ENCODE peak calls at places on chromosomes 4 and X, in four cellular contexts. S is HCT116, Q is kidney epithelial cell, Y is ovary. U is an unnamed sample.
A peak's percentile ranks its signal among the peaks of the same experiment; 100 is the strongest.

GRCh38 chrX:134682081-134682480 is 23.8 kb upstream of the PLAC1 start:
- DNase-seq in Y (no peak), S (no peak), Q (no peak), U (no peak)

GRCh38 chr4:1985287-1985686 is 23.5 kb downstream of the NELFA start:
- DNase-seq in S (no peak), Q (no peak), Y (no peak), U (no peak)

GRCh38 chrX:104166735-104167436 is 633 bp downstream of the FAM199X start:
- DNase-seq in Q (no peak), S (no peak), Y (no peak), U (no peak)

GRCh38 chr4:145843148-145843547 is 95.5 kb downstream of the ZNF827 start:
- DNase-seq in S (no peak), Q (no peak), Y (no peak), U (peak; percentile 92)

GRCh38 chr4:110020681-110021443 is 108.2 kb downstream of the EGF start:
- DNase-seq in Y (no peak), Q (no peak), S (no peak), U (no peak)

GRCh38 chr4:175385797-175386196 is 426.3 kb downstream of the GPM6A start:
- DNase-seq in Y (no peak), Q (no peak), S (no peak), U (peak; percentile 9)

GRCh38 chrX:41164469-41164868 is 79.2 kb downstream of the USP9X start:
- DNase-seq in Q (no peak), S (no peak), Y (no peak), U (no peak)

GRCh38 chr4:37561803-37562207 is 124.4 kb downstream of the RELL1 start:
- DNase-seq in S (no peak), Q (peak; percentile 44), Y (no peak), U (peak; percentile 74)

GRCh38 chr4:137345597-137345996 is 186.7 kb downstream of the PCDH18 start:
- DNase-seq in Q (no peak), S (no peak), Y (no peak), U (peak; percentile 18)

GRCh38 chr4:38728651-38729141 is 54.1 kb downstream of the TLR10 start:
- DNase-seq in Q (no peak), S (peak; percentile 77), Y (no peak), U (no peak)

GRCh38 chrX:16612257-16612987 is 37.5 kb upstream of the S100G start:
- DNase-seq in Y (no peak), S (no peak), Q (no peak), U (no peak)

GRCh38 chrX:65772842-65773241 is 105.4 kb downstream of the MSN start:
- DNase-seq in Y (no peak), S (no peak), Q (no peak), U (no peak)

GRCh38 chr4:95761871-95762270 is 78.0 kb upstream of the PDHA2 start:
- DNase-seq in Q (no peak), Y (no peak), S (no peak), U (no peak)

GRCh38 chr4:89294583-89295244 is 12.9 kb downstream of the GPRIN3 start:
- DNase-seq in Y (no peak), Q (no peak), S (no peak), U (no peak)

GRCh38 chrX:79096339-79096638 is 48.2 kb upstream of the GPR174 start:
- DNase-seq in Y (no peak), Q (no peak), S (no peak), U (no peak)

GRCh38 chr4:189084671-189085070 is 856.0 kb upstream of the FRG1 start:
- DNase-seq in Q (no peak), Y (no peak), S (peak; percentile 33), U (no peak)

GRCh38 chr4:145920205-145920604 is 18.4 kb downstream of the ZNF827 start:
- DNase-seq in Y (no peak), Q (no peak), S (no peak), U (peak; percentile 93)

GRCh38 chrX:130746709-130747347 is 156.2 kb downstream of the ENOX2 start:
- DNase-seq in S (no peak), Y (no peak), Q (no peak), U (peak; percentile 54)

GRCh38 chrX:2452317-2452784 is 48.4 kb downstream of the DHRSX start:
- DNase-seq in Q (no peak), S (peak; percentile 90), Y (no peak), U (no peak)

GRCh38 chr4:2830632-2831610 is 12.7 kb upstream of the ADD1 start:
- DNase-seq in Y (no peak), S (no peak), Q (no peak), U (no peak)

GRCh38 chr4:55670695-55671094 is 34.6 kb upstream of the NMU start:
- DNase-seq in S (no peak), Y (no peak), Q (no peak), U (no peak)

GRCh38 chr4:107837298-107837697 is 12.6 kb downstream of the SGMS2 start:
- DNase-seq in Q (no peak), S (no peak), Y (no peak), U (no peak)

GRCh38 chr4:92303621-92304027 is at the start of gene GRID2:
- DNase-seq in Y (peak; percentile 28), S (peak; percentile 7), Q (no peak), U (peak; percentile 8)
- H3K4me3 ChIP-seq in Y (no peak within 1 kb of the TSS), S (peak within 1 kb of the TSS; percentile 36), Q (peak within 1 kb of the TSS; percentile 39), U (peak within 1 kb of the TSS; percentile 47)

GRCh38 chrX:71174795-71175194 is 30.2 kb downstream of the NLGN3 start:
- DNase-seq in Q (no peak), Y (no peak), S (no peak), U (no peak)
- H3K4me3 ChIP-seq in Q (no peak overlapping the region), Y (no peak overlapping the region), S (no peak overlapping the region), U (no peak overlapping the region)

GRCh38 chrX:107775000-107775733 is 420 bp downstream of the TSC22D3 start:
- DNase-seq in S (no peak), Q (no peak), Y (peak; percentile 36), U (peak; percentile 2)

GRCh38 chrX:107773906-107774435 is 1.6 kb downstream of the TSC22D3 start:
- DNase-seq in S (no peak), Q (no peak), Y (no peak), U (no peak)

GRCh38 chrX:107775734-107776511 is at the start of gene TSC22D3:
- DNase-seq in Y (peak; percentile 70), Q (peak; percentile 31), S (peak; percentile 29), U (peak; percentile 48)

GRCh38 chrX:107769581-107770317 is 5.8 kb downstream of the TSC22D3 start:
- DNase-seq in Y (no peak), Q (no peak), S (no peak), U (no peak)

DNA sequence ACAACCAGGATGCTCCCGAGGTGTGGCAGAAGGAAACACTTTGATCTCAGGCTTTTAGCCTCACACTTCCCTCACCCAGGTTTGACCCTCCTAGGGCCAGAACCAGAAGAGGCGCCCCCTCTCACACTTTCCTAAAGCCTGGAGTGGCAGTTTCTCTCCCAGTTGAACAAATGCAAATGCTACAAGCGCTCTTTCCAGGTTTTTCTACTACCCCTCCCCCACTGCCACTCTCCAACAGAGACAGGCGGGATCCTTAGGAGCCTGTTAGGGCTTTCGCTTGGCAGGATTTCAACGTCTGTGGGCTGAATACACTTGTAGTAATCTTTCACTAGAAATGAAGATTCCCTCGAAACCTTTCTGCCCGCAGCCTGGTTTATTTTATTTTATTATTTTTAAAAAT is 2.4 kb downstream of the TSC22D3 start:
- DNase-seq in Q (no peak), Y (no peak), S (no peak), U (no peak)
- H3K4me3 ChIP-seq in Q (no peak overlapping the region), Y (no peak overlapping the region), S (no peak overlapping the region), U (no peak overlapping the region)

GRCh38 chr4:158166701-158167100 is 6.1 kb downstream of the GASK1B start:
- DNase-seq in S (no peak), Q (no peak), Y (no peak), U (peak; percentile 26)
- H3K4me3 ChIP-seq in S (no peak overlapping the region), Q (no peak overlapping the region), Y (peak overlapping the region; percentile 61), U (no peak overlapping the region)

GRCh38 chrX:153642313-153642654 is 4.7 kb upstream of the DUSP9 start:
- DNase-seq in Y (no peak), Q (no peak), S (no peak), U (no peak)
- H3K4me3 ChIP-seq in Y (no peak overlapping the region), Q (no peak overlapping the region), S (no peak overlapping the region), U (no peak overlapping the region)

GRCh38 chr4:121192500-121192899 is 28.4 kb upstream of the TNIP3 start:
- DNase-seq in S (peak; percentile 33), Y (no peak), Q (no peak), U (peak; percentile 62)
- H3K4me3 ChIP-seq in S (no peak overlapping the region), Y (no peak overlapping the region), Q (no peak overlapping the region), U (no peak overlapping the region)

DNA sequence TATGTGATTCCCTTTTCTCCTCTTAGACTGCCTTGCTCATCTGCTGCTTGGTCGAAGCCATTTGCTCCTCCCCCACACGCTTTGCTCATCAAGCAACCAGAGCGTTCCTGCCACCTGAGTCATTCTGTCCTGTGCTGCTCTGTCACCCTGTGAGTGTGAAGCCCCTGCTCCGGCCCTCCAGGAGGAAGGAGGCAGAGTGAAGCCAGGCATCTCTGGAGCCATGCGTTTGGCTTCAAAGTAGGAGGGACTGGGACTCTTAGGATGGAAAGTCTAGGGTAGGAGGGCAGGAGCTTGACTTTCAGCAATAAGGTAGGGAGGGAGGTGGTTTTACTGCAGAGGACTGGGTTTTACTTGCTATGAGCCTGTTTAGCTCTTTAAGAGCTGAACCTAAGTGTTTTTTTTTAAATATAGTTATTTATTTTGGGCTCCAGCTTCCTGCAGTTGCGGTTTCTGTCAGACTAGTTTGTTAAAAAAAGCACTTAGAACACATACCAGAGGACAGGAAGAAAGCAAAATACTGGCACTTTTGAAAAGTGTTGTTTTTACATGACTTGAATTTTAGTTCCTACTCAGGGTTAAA is 63.6 kb downstream of the SPINK2 start:
- DNase-seq in Y (peak; percentile 32), S (peak; percentile 70), Q (peak; percentile 95), U (peak; percentile 65)
- H3K4me3 ChIP-seq in Y (no peak overlapping the region), S (no peak overlapping the region), Q (no peak overlapping the region), U (no peak overlapping the region)

GRCh38 chr4:112284166-112284565 is 1.5 kb downstream of the TIFA start:
- DNase-seq in S (no peak), Q (no peak), Y (no peak), U (peak; percentile 21)
- H3K4me3 ChIP-seq in S (peak overlapping the region; percentile 70), Q (peak overlapping the region; percentile 68), Y (peak overlapping the region; percentile 80), U (peak overlapping the region; percentile 82)

GRCh38 chr4:151034829-151035228 is 19.7 kb upstream of the LRBA start:
- DNase-seq in Q (no peak), S (no peak), Y (no peak), U (no peak)

GRCh38 chr4:151035321-151035720 is 20.2 kb upstream of the LRBA start:
- DNase-seq in Q (no peak), Y (no peak), S (no peak), U (no peak)

GRCh38 chr4:151029537-151029936 is 14.5 kb upstream of the LRBA start:
- DNase-seq in S (no peak), Y (no peak), Q (no peak), U (no peak)

DNA sequence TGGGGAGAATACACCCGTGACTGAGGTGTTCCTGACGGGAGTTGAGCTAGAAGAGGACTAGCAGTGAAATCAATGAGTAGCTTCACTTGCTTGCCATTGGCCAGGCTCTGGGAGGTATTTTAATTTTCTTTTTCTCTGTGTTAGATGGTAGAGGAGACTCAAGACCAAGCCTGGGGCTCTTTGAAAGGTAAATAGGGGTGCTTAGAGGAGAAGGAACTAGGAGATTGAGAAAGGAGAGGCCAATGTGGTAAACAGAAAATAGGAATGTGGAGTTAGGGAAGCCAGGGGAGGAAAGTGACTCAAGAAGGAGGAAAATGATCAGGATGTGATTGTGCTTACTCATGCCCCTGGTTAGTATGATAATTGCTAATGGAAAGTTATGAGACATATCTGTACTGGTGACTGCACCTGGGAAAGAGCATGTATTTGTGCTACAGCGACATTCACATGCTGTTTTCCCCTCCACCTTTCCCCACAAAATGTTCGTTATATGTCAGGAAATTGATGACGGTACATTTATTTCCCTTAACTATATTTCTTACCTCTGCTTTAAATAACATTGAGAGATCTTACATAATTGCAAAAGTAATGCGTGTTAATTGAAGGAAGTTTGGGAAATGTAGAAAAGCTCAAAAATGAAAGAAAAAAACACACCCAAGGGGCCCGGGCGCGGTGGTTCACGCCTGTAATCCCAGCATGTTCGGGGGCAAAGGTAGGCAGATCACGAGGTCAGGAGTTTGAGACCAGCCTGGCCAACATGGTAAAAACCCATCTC is 16.9 kb upstream of the LRBA start:
- DNase-seq in Y (no peak), Q (no peak), S (no peak), U (peak; percentile 56)
- H3K4me3 ChIP-seq in Y (no peak overlapping the region), Q (no peak overlapping the region), S (no peak overlapping the region), U (no peak overlapping the region)

U was measured in fibroblast of the aortic adventitia.